ENCODE peak calls at places on chromosomes 11 and 22, in nine cellular contexts. One of them, this sample, is unnamed.

GRCh38 chr22:20979243-20979809 is 2.8 kb upstream of the LZTR1 start:
- DNase-seq in Peyer's patch: peak; percentile 76
- DNase-seq in AG04450: peak; percentile 30
- DNase-seq in RPMI7951: peak; percentile 40
- DNase-seq in endothelial cell: peak; percentile 45
- DNase-seq in suprapubic skin: no peak
- DNase-seq in fibroblast of lung: peak; percentile 84
- DNase-seq in fibroblast of the conjunctiva: peak; percentile 65
- DNase-seq in A549: no peak
- DNase-seq in this sample: no peak

GRCh38 chr22:21778705-21779363 is 43.2 kb upstream of the YPEL1 start:
- DNase-seq in Peyer's patch: no peak
- DNase-seq in AG04450: peak; percentile 59
- DNase-seq in RPMI7951: peak; percentile 76
- DNase-seq in endothelial cell: no peak
- DNase-seq in suprapubic skin: no peak
- DNase-seq in fibroblast of lung: peak; percentile 95
- DNase-seq in fibroblast of the conjunctiva: no peak
- DNase-seq in A549: no peak
- DNase-seq in this sample: peak; percentile 62

GRCh38 chr11:122209619-122210377 is 93.8 kb upstream of the BLID start:
- DNase-seq in Peyer's patch: no peak
- DNase-seq in AG04450: peak; percentile 59
- DNase-seq in RPMI7951: peak; percentile 92
- DNase-seq in endothelial cell: no peak
- DNase-seq in suprapubic skin: no peak
- DNase-seq in fibroblast of lung: peak; percentile 82
- DNase-seq in fibroblast of the conjunctiva: peak; percentile 85
- DNase-seq in A549: no peak
- DNase-seq in this sample: peak; percentile 73

GRCh38 chr11:30333405-30333804 is 10.5 kb downstream of the ARL14EP start:
- DNase-seq in Peyer's patch: no peak
- DNase-seq in AG04450: no peak
- DNase-seq in RPMI7951: no peak
- DNase-seq in endothelial cell: no peak
- DNase-seq in suprapubic skin: no peak
- DNase-seq in fibroblast of lung: no peak
- DNase-seq in fibroblast of the conjunctiva: peak; percentile 5
- DNase-seq in A549: no peak
- DNase-seq in this sample: no peak

GRCh38 chr11:93525601-93526000 is 17.6 kb downstream of the SMCO4 start:
- DNase-seq in Peyer's patch: no peak
- DNase-seq in AG04450: no peak
- DNase-seq in RPMI7951: peak; percentile 20
- DNase-seq in endothelial cell: no peak
- DNase-seq in suprapubic skin: no peak
- DNase-seq in fibroblast of lung: peak; percentile 55
- DNase-seq in fibroblast of the conjunctiva: no peak
- DNase-seq in A549: no peak
- DNase-seq in this sample: peak; percentile 32

GRCh38 chr11:134332782-134333181 is 994 bp downstream of the GLB1L2 start:
- DNase-seq in Peyer's patch: no peak
- DNase-seq in AG04450: no peak
- DNase-seq in RPMI7951: no peak
- DNase-seq in endothelial cell: no peak
- DNase-seq in suprapubic skin: no peak
- DNase-seq in fibroblast of lung: no peak
- DNase-seq in fibroblast of the conjunctiva: no peak
- DNase-seq in A549: no peak
- DNase-seq in this sample: no peak

GRCh38 chr11:117928818-117929567 is at the start of gene TMPRSS13:
- DNase-seq in Peyer's patch: peak; percentile 26
- DNase-seq in AG04450: no peak
- DNase-seq in RPMI7951: no peak
- DNase-seq in endothelial cell: no peak
- DNase-seq in suprapubic skin: no peak
- DNase-seq in fibroblast of lung: no peak
- DNase-seq in fibroblast of the conjunctiva: no peak
- DNase-seq in A549: no peak
- DNase-seq in this sample: no peak

GRCh38 chr22:45925811-45926351 is 51.1 kb downstream of the WNT7B start:
- DNase-seq in Peyer's patch: no peak
- DNase-seq in AG04450: no peak
- DNase-seq in RPMI7951: no peak
- DNase-seq in endothelial cell: no peak
- DNase-seq in suprapubic skin: no peak
- DNase-seq in fibroblast of lung: peak; percentile 48
- DNase-seq in fibroblast of the conjunctiva: no peak
- DNase-seq in A549: no peak
- DNase-seq in this sample: peak; percentile 60

GRCh38 chr11:130037058-130037457 is 32.6 kb upstream of the APLP2 start:
- DNase-seq in Peyer's patch: peak; percentile 48
- DNase-seq in AG04450: no peak
- DNase-seq in RPMI7951: peak; percentile 62
- DNase-seq in endothelial cell: no peak
- DNase-seq in suprapubic skin: no peak
- DNase-seq in fibroblast of lung: peak; percentile 90
- DNase-seq in fibroblast of the conjunctiva: peak; percentile 27
- DNase-seq in A549: no peak
- DNase-seq in this sample: peak; percentile 53

GRCh38 chr11:69394902-69395690 is 86.4 kb upstream of the LINC01488 start:
- DNase-seq in Peyer's patch: no peak
- DNase-seq in AG04450: no peak
- DNase-seq in RPMI7951: no peak
- DNase-seq in endothelial cell: no peak
- DNase-seq in suprapubic skin: no peak
- DNase-seq in fibroblast of lung: peak; percentile 32
- DNase-seq in fibroblast of the conjunctiva: no peak
- DNase-seq in A549: no peak
- DNase-seq in this sample: no peak

GRCh38 chr11:34565417-34566208 is 52.0 kb upstream of the ELF5 start:
- DNase-seq in Peyer's patch: no peak
- DNase-seq in AG04450: no peak
- DNase-seq in RPMI7951: no peak
- DNase-seq in endothelial cell: peak; percentile 26
- DNase-seq in suprapubic skin: no peak
- DNase-seq in fibroblast of lung: no peak
- DNase-seq in fibroblast of the conjunctiva: no peak
- DNase-seq in A549: peak; percentile 14
- DNase-seq in this sample: no peak

GRCh38 chr22:23888615-23889401 is 5.4 kb upstream of the MIF start:
- DNase-seq in Peyer's patch: no peak
- DNase-seq in AG04450: no peak
- DNase-seq in RPMI7951: peak; percentile 39
- DNase-seq in endothelial cell: no peak
- DNase-seq in suprapubic skin: no peak
- DNase-seq in fibroblast of lung: peak; percentile 14
- DNase-seq in fibroblast of the conjunctiva: peak; percentile 10
- DNase-seq in A549: peak; percentile 15
- DNase-seq in this sample: peak; percentile 41

GRCh38 chr11:21511835-21512440 is 680.9 kb upstream of the ANO5 start:
- DNase-seq in Peyer's patch: peak; percentile 67
- DNase-seq in AG04450: no peak
- DNase-seq in RPMI7951: peak; percentile 10
- DNase-seq in endothelial cell: peak; percentile 86
- DNase-seq in suprapubic skin: no peak
- DNase-seq in fibroblast of lung: peak; percentile 27
- DNase-seq in fibroblast of the conjunctiva: peak; percentile 21
- DNase-seq in A549: peak; percentile 21
- DNase-seq in this sample: peak; percentile 3

GRCh38 chr22:19994851-19995610 is 21.6 kb downstream of the ARVCF start:
- DNase-seq in Peyer's patch: no peak
- DNase-seq in AG04450: no peak
- DNase-seq in RPMI7951: no peak
- DNase-seq in endothelial cell: no peak
- DNase-seq in suprapubic skin: no peak
- DNase-seq in fibroblast of lung: peak; percentile 78
- DNase-seq in fibroblast of the conjunctiva: no peak
- DNase-seq in A549: no peak
- DNase-seq in this sample: no peak